ENCODE peak calls at places on chromosomes 5 and 9, in nine cellular contexts. L is MM.1S, V is GM23338, U is Karpas-422, W is hepatocyte, N is PC-3, Y is OCI-LY7, Q is SK-N-SH, X is HCT116. C is an unnamed sample.

GRCh38 chr9:14272924-14273528 is 40.9 kb downstream of the NFIB start:
- DNase-seq in L (no peak), V (no peak), U (no peak), W (no peak), N (no peak), Y (no peak), Q (no peak), X (no peak), C (no peak)

GRCh38 chr9:14452539-14452938 is 138.6 kb upstream of the NFIB start:
- DNase-seq in L (no peak), V (no peak), U (no peak), W (no peak), N (peak; percentile 28), Y (no peak), Q (peak; percentile 46), X (no peak), C (no peak)

GRCh38 chr9:79581794-79582193 is 10.0 kb downstream of the TLE4 start:
- DNase-seq in L (no peak), V (no peak), U (no peak), W (peak; percentile 68), N (peak; percentile 52), Y (no peak), Q (no peak), X (no peak), C (peak; percentile 92)

GRCh38 chr5:93603711-93604118 is 20.7 kb downstream of the NR2F1 start:
- DNase-seq in L (no peak), V (peak; percentile 67), U (no peak), W (no peak), N (no peak), Y (no peak), Q (no peak), X (no peak), C (no peak)

GRCh38 chr9:304519-305185 is 90.0 kb downstream of the DOCK8 start:
- DNase-seq in L (no peak), V (peak; percentile 63), U (no peak), W (peak; percentile 28), N (peak; percentile 70), Y (no peak), Q (no peak), X (no peak), C (no peak)

GRCh38 chr5:137563646-137564474 is 64.7 kb upstream of the SPOCK1 start:
- DNase-seq in L (no peak), V (no peak), U (no peak), W (no peak), N (no peak), Y (no peak), Q (peak; percentile 61), X (no peak), C (peak; percentile 93)

GRCh38 chr9:124894741-124895170 is 32.8 kb downstream of the ARPC5L start:
- DNase-seq in L (peak; percentile 37), V (peak; percentile 77), U (peak; percentile 86), W (peak; percentile 42), N (peak; percentile 39), Y (peak; percentile 83), Q (no peak), X (peak; percentile 10), C (peak; percentile 64)

GRCh38 chr5:93208156-93208895 is 372.7 kb downstream of the NR2F1-AS1 start:
- DNase-seq in L (no peak), V (no peak), U (no peak), W (no peak), N (no peak), Y (no peak), Q (no peak), X (no peak), C (peak; percentile 20)

GRCh38 chr5:113123563-113123962 is 147.0 kb downstream of the DCP2 start:
- DNase-seq in L (no peak), V (peak; percentile 69), U (no peak), W (peak; percentile 44), N (peak; percentile 19), Y (peak; percentile 8), Q (no peak), X (peak; percentile 13), C (no peak)

GRCh38 chr9:4009006-4009511 is 290.8 kb downstream of the GLIS3 start:
- DNase-seq in L (no peak), V (no peak), U (no peak), W (no peak), N (peak; percentile 51), Y (no peak), Q (no peak), X (no peak), C (peak; percentile 39)

DNA sequence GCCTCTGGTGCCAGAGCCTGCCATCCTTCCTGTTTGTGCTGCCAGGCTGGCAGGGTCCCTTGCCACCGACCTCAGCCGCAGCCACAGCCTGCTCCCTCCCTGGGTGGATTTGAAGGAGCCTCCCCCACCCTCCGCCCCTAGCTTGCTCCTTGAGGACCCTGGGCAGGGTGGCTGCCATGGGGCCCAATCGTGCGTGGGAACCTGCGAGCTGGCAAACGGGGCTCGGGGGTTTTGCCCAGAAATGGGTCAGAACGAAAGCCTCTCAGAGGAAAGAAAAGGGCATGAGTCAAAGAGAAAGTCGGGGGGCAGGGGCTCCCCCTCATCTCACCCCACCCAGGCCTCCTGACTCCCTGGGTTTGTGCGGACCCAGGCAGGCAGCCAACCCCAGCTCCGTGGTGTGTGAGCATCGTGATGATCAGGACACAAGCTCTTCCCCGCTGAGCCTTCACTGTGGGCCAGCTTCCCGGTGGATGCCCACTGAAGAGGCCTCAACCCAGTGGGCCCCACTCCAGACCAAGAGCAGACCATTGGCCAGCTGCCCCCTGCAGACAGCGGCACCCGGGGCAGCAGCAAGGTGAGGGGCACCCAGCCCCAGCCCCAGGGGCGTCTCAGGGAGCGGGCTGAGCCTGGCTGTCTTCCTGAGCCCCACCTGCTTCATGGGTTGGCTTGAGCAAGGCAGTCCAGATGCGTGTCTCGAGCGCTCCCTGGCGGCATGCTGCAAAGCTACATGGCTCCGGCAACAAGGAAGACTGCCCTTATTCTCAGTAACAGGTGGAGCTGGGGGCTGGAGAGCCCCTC is 3.0 kb upstream of the FUT7 start:
- DNase-seq in L (peak; percentile 81), V (peak; percentile 93), U (peak; percentile 94), W (peak; percentile 91), N (peak; percentile 78), Y (peak; percentile 90), Q (peak; percentile 93), X (peak; percentile 69), C (peak; percentile 87)
- H3K9me2 ChIP-seq in L (no peaks in the 10 kb centered on the region), V (no peaks in the 10 kb centered on the region), U (no peaks in the 10 kb centered on the region), W (no peaks in the 10 kb centered on the region), N (no peaks in the 10 kb centered on the region), Y (no peaks in the 10 kb centered on the region), Q (no peaks in the 10 kb centered on the region), X (no peaks in the 10 kb centered on the region), C (no peaks in the 10 kb centered on the region)

DNA sequence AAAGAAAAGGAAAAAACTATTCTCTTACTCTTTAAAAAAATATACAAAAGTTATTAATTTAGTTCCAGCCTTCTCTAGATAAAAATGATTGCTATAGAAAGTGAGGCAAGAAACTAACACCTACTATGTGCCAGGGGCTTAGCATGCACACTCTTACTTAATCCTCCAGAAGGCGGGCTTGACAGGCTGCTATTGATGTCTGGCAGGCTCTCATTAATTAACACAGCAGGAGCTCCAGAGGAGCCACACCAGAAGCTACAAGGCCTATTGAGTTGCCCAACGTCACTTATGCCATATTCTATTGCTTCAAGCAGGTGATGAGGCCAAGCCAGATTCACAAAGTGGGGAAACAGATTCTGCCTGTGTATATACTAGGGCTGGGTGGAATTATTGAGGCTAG is 54.6 kb upstream of the CLINT1 start:
- DNase-seq in L (no peak), V (no peak), U (no peak), W (no peak), N (no peak), Y (peak; percentile 52), Q (no peak), X (no peak), C (no peak)
- H3K4me1 ChIP-seq in L (peaks cover 22% of the 10 kb centered on the region), V (peaks cover 5% of the 10 kb centered on the region), U (no peaks in the 10 kb centered on the region), W (peaks cover 21% of the 10 kb centered on the region), N (peaks cover 9% of the 10 kb centered on the region), Y (peaks cover 91% of the 10 kb centered on the region), Q (peaks cover 15% of the 10 kb centered on the region), X (peaks cover 3% of the 10 kb centered on the region), C (peaks cover 10% of the 10 kb centered on the region)

GRCh38 chr9:119284587-119285337 is 84.5 kb downstream of the BRINP1 start:
- DNase-seq in L (no peak), V (no peak), U (no peak), W (no peak), N (no peak), Y (no peak), Q (no peak), X (no peak), C (peak; percentile 84)

GRCh38 chr9:119282476-119283117 is 86.6 kb downstream of the BRINP1 start:
- DNase-seq in L (no peak), V (peak; percentile 67), U (no peak), W (no peak), N (no peak), Y (no peak), Q (no peak), X (no peak), C (no peak)

GRCh38 chr9:119284118-119284517 is 85.1 kb downstream of the BRINP1 start:
- DNase-seq in L (no peak), V (peak; percentile 78), U (peak; percentile 48), W (peak; percentile 27), N (no peak), Y (no peak), Q (peak; percentile 28), X (no peak), C (peak; percentile 55)

GRCh38 chr9:119280740-119281485 is 88.3 kb downstream of the BRINP1 start:
- DNase-seq in L (no peak), V (no peak), U (no peak), W (no peak), N (no peak), Y (no peak), Q (no peak), X (no peak), C (no peak)

DNA sequence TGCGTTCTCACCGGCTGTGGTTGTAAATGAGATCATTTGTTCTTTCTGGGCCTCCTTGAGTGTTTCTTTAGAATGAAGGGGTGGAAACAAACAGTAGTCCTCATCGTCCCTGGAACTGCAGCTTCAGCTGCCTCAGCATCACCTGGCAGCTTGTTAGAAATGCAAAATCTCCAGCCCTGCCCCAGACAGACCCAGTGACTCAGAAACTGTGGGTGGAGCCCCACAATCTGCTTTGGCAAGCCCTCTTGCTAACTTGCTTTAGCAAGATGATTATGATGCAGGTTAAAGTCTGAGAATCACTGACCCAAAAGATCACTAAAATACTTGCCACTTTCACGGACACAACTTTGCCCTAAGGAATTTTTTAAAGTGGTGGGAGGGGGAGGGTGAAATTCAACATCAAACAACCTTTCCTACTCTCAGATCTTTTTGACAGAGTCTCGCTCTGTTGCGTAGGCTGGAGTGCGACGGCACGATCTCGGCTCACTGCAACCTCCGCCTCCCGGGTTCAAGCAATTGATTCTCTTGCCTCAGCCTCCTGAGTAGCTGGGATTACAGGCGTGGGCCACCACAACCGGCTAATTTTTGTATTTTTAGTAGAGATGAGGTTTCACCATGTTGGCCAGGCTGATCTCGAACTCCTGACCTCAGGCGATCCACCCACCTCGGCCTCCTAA is 86.0 kb downstream of the BRINP1 start:
- DNase-seq in L (no peak), V (peak; percentile 84), U (no peak), W (peak; percentile 37), N (no peak), Y (no peak), Q (no peak), X (no peak), C (peak; percentile 78)
- H3K9me2 ChIP-seq in L (no peaks in the 10 kb centered on the region), V (no peaks in the 10 kb centered on the region), U (no peaks in the 10 kb centered on the region), W (no peaks in the 10 kb centered on the region), N (no peaks in the 10 kb centered on the region), Y (no peaks in the 10 kb centered on the region), Q (no peaks in the 10 kb centered on the region), X (no peaks in the 10 kb centered on the region), C (no peaks in the 10 kb centered on the region)

DNA sequence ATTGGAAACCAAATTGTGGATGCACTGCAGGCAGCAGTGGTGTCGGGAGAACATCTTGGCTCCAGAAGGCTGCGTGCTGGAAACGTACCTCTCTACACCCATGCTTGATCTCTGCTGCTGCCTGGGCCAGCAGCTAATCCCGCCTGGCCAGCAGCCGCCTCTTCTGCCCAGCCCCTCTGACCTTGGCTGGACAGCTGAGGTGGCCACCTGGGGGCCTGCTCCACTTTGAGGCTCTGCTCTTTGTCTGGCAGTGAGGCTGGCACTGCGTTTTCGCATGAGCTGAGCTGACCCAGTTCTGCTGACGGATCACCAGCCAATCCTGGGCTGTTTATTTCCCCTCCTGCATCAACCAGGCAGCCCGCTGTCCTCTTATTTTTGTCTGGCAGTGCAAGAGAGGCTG is 154.9 kb downstream of the TENT4A start:
- DNase-seq in L (no peak), V (no peak), U (no peak), W (no peak), N (no peak), Y (no peak), Q (peak; percentile 26), X (no peak), C (no peak)
- H3K4me1 ChIP-seq in L (peaks cover 10% of the 10 kb centered on the region), V (no peaks in the 10 kb centered on the region), U (no peaks in the 10 kb centered on the region), W (peaks cover 3% of the 10 kb centered on the region), N (no peaks in the 10 kb centered on the region), Y (no peaks in the 10 kb centered on the region), Q (no peaks in the 10 kb centered on the region), X (no peaks in the 10 kb centered on the region), C (no peaks in the 10 kb centered on the region)